ENCODE peak calls at places on chromosomes 4 and X, in nine cellular contexts. T is endodermal cell, R is Peyer's patch, E is fibroblast of lung, B is HFFc6, H is left lung, V is thyroid gland, D is psoas muscle, P is colonic mucosa. F is an unnamed sample.

GRCh38 chr4:19739101-19739651 is 512.5 kb upstream of the SLIT2 start:
- DNase-seq in P (no peak), E (peak), H (no peak), T (no peak), V (peak), B (peak), D (no peak), R (no peak), F (no peak)

GRCh38 chrX:130704053-130705038 is 198.7 kb downstream of the ENOX2 start:
- DNase-seq in T (no peak), E (peak), R (no peak), H (no peak), D (no peak), P (no peak), B (peak), V (no peak), F (no peak)

GRCh38 chrX:13685126-13685763 is 3.7 kb upstream of the RAB9A start:
- DNase-seq in T (no peak), H (no peak), R (no peak), B (no peak), E (no peak), P (no peak), D (no peak), V (no peak), F (no peak)

GRCh38 chrX:65093658-65094057 is 117.4 kb upstream of the ZC4H2 start:
- DNase-seq in R (no peak), D (no peak), H (no peak), B (no peak), E (no peak), V (no peak), T (no peak), P (peak), F (no peak)

GRCh38 chr4:5900844-5901243 is 8.0 kb upstream of the CRMP1 start:
- DNase-seq in P (no peak), D (no peak), E (no peak), T (no peak), B (no peak), R (no peak), V (no peak), H (no peak), F (no peak)

GRCh38 chr4:81919238-81919637 is 447.5 kb upstream of the RASGEF1B start:
- DNase-seq in V (no peak), D (no peak), E (no peak), T (peak), P (no peak), R (no peak), H (no peak), B (no peak), F (no peak)

GRCh38 chrX:10022273-10022541 is 55.0 kb downstream of the CLDN34 start:
- DNase-seq in V (no peak), H (no peak), R (no peak), T (no peak), P (no peak), E (no peak), D (no peak), B (no peak), F (no peak)

GRCh38 chr4:73608677-73609594 is 11.3 kb downstream of the RASSF6 start:
- DNase-seq in E (peak), B (peak), D (no peak), P (no peak), H (no peak), R (no peak), V (peak), T (no peak), F (no peak)

GRCh38 chr4:15385928-15386327 is 41.9 kb upstream of the C1QTNF7 start:
- DNase-seq in R (no peak), V (peak), T (no peak), E (no peak), B (no peak), P (no peak), H (no peak), D (peak), F (no peak)

GRCh38 chr4:47733506-47733905 is 104.4 kb downstream of the CORIN start:
- DNase-seq in H (no peak), D (no peak), V (no peak), T (no peak), P (no peak), B (no peak), E (no peak), R (no peak), F (no peak)

GRCh38 chr4:88204882-88205281 is 46.4 kb upstream of the ABCG2 start:
- DNase-seq in B (no peak), E (no peak), H (no peak), R (no peak), T (no peak), D (no peak), V (no peak), P (no peak), F (no peak)

GRCh38 chrX:22276781-22277180 is 4.1 kb downstream of the CBLL2 start:
- DNase-seq in B (peak), D (no peak), R (no peak), V (no peak), T (no peak), E (peak), H (no peak), P (no peak), F (no peak)
- TF ChIP-seq CTCF in B (no peak), D (no peak), R (no peak), V (no peak), T (no peak), E (no peak), H (no peak), P (no peak), F (no peak)

GRCh38 chrX:78104447-78105176 is 564 bp downstream of the PGK1 start:
- DNase-seq in B (peak), V (peak), E (peak), H (peak), P (peak), R (peak), T (peak), D (peak), F (peak)

GRCh38 chrX:78103001-78103634 is 930 bp upstream of the PGK1 start:
- DNase-seq in E (no peak), H (no peak), D (no peak), T (no peak), V (no peak), P (no peak), R (no peak), B (no peak), F (no peak)

GRCh38 chrX:78102100-78102499 is 1.9 kb upstream of the PGK1 start:
- DNase-seq in R (no peak), T (no peak), P (no peak), B (peak), V (no peak), E (peak), H (no peak), D (no peak), F (no peak)

GRCh38 chrX:78105944-78106650 is 2.0 kb downstream of the PGK1 start:
- DNase-seq in P (peak), E (no peak), R (peak), V (no peak), D (no peak), B (no peak), H (no peak), T (no peak), F (no peak)

DNA sequence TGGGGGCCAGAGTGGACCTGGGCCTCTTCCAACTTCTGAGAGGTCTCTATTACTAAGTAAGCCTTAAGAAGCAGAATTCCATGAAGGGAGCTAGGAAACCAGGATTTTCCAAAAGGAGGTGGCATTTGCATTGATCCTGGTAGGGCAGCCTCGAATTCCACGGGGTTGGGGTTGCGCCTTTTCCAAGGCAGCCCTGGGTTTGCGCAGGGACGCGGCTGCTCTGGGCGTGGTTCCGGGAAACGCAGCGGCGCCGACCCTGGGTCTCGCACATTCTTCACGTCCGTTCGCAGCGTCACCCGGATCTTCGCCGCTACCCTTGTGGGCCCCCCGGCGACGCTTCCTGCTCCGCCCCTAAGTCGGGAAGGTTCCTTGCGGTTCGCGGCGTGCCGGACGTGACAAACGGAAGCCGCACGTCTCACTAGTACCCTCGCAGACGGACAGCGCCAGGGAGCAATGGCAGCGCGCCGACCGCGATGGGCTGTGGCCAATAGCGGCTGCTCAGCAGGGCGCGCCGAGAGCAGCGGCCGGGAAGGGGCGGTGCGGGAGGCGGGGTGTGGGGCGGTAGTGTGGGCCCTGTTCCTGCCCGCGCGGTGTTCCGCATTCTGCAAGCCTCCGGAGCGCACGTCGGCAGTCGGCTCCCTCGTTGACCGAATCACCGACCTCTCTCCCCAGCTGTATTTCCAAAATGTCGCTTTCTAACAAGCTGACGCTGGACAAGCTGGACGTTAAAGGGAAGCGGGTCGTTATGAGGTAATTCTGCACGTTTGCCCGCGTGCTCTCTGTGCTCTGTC is at the start of gene PGK1:
- DNase-seq in R (peak), E (peak), B (peak), T (peak), V (peak), D (peak), H (peak), P (peak), F (peak)
- TF ChIP-seq CTCF in R (no peak), E (no peak), B (no peak), T (no peak), V (no peak), D (no peak), H (no peak), P (no peak), F (no peak)

GRCh38 chr4:89752932-89753598 is 83.9 kb downstream of the SNCA start:
- DNase-seq in B (peak), P (no peak), V (peak), R (no peak), E (peak), H (no peak), T (no peak), D (no peak), F (no peak)

GRCh38 chr4:89757154-89757723 is 79.7 kb downstream of the SNCA start:
- DNase-seq in E (no peak), D (no peak), H (no peak), P (no peak), B (no peak), V (peak), T (no peak), R (no peak), F (no peak)

GRCh38 chr4:89754531-89754930 is 82.4 kb downstream of the SNCA start:
- DNase-seq in R (no peak), P (no peak), B (no peak), T (no peak), D (no peak), E (peak), H (no peak), V (no peak), F (no peak)

GRCh38 chr4:89753601-89754066 is 83.3 kb downstream of the SNCA start:
- DNase-seq in V (no peak), E (peak), D (no peak), P (no peak), H (no peak), T (no peak), B (peak), R (no peak), F (no peak)

GRCh38 chr4:89755210-89755609 is 81.8 kb downstream of the SNCA start:
- DNase-seq in B (no peak), D (no peak), H (no peak), V (no peak), P (no peak), T (no peak), E (peak), R (no peak), F (no peak)
- TF ChIP-seq CTCF in B (peak), D (no peak), H (no peak), V (no peak), P (no peak), T (peak), E (peak), R (no peak), F (no peak)

GRCh38 chr4:108498925-108499324 is 121.5 kb upstream of the RPL34 start:
- DNase-seq in R (no peak), T (no peak), E (no peak), B (no peak), D (no peak), H (no peak), P (no peak), V (no peak), F (no peak)

GRCh38 chr4:108493596-108493931 is 126.8 kb upstream of the RPL34 start:
- DNase-seq in T (no peak), B (no peak), P (no peak), H (no peak), E (no peak), R (no peak), V (no peak), D (no peak), F (no peak)

GRCh38 chr4:108492816-108493595 is 127.4 kb upstream of the RPL34 start:
- DNase-seq in B (no peak), D (no peak), V (no peak), T (peak), R (no peak), E (peak), H (no peak), P (peak), F (no peak)
- TF ChIP-seq CTCF in B (peak), D (no peak), V (no peak), T (peak), R (peak), E (peak), H (no peak), P (peak), F (no peak)

DNA sequence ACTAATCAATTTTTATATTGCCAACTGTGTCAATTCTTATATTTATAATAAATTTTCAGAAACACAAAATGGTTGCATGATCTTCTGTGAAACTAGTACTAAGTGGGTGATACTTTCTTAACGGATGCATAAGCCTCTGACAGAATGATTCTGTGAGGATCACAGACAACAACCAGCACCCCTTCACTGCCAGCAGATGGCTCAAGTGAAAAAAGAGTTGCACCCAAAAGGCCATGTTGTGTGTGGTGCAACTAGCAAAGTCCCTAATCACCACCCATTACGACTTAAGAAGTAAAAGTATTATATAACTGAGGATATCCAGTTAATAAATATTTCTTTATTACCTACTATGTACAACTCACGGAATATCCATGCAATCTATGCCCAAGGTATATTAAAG is 334.0 kb downstream of the PCDH19 start:
- DNase-seq in T (no peak), R (no peak), E (no peak), V (no peak), P (no peak), D (no peak), B (no peak), H (no peak), F (no peak)
- TF ChIP-seq CTCF in T (peak), R (no peak), E (no peak), V (no peak), P (no peak), D (no peak), B (no peak), H (no peak), F (no peak)

GRCh38 chr4:142850478-142850877 is 4.4 kb upstream of the INPP4B start:
- DNase-seq in V (no peak), P (no peak), T (no peak), D (no peak), R (no peak), B (peak), H (no peak), E (no peak), F (no peak)
- TF ChIP-seq CTCF in V (no peak), P (no peak), T (peak), D (no peak), R (peak), B (peak), H (no peak), E (peak), F (no peak)

F was measured in CD14-positive monocyte.